ENCODE peak calls at places on chromosomes 1 and 21, in five cellular contexts. F, K, X, R and J are unnamed samples.

GRCh38 chr1:245715291-245715701 is 560.5 kb downstream of the KIF26B start:
- DNase-seq in X (no peak), F (no peak), R (no peak), K (no peak), J (no peak)

GRCh38 chr1:100734716-100735115 is 15.2 kb downstream of the VCAM1 start:
- DNase-seq in R (no peak), K (no peak), X (no peak), F (no peak), J (no peak)

GRCh38 chr21:43712268-43712942 is 6.5 kb upstream of the PDXK start:
- DNase-seq in R (peak; percentile 43), K (no peak), X (peak; percentile 71), F (no peak), J (no peak)

GRCh38 chr1:200625381-200625824 is 4.9 kb upstream of the KIF14 start:
- DNase-seq in X (no peak), R (no peak), K (no peak), F (no peak), J (no peak)

GRCh38 chr1:191831572-191831971 is 326.7 kb upstream of the RGS18 start:
- DNase-seq in R (no peak), F (no peak), K (no peak), X (no peak), J (no peak)

GRCh38 chr1:17239420-17239819 is 9.5 kb upstream of the PADI3 start:
- DNase-seq in R (no peak), F (no peak), X (peak; percentile 64), K (peak; percentile 18), J (no peak)

GRCh38 chr1:154598871-154599635 is 8.9 kb downstream of the ADAR start:
- DNase-seq in K (no peak), X (no peak), R (no peak), F (no peak), J (peak; percentile 10)

GRCh38 chr1:50633465-50633864 is 210.2 kb upstream of the DMRTA2 start:
- DNase-seq in X (no peak), K (no peak), R (no peak), F (no peak), J (no peak)

GRCh38 chr1:17007121-17007520 is 4.6 kb downstream of the ATP13A2 start:
- DNase-seq in R (no peak), X (no peak), K (no peak), F (no peak), J (no peak)

GRCh38 chr1:78092686-78093085 is 46.9 kb downstream of the GIPC2 start:
- DNase-seq in X (no peak), K (no peak), R (no peak), F (no peak), J (no peak)

GRCh38 chr1:63435136-63435535 is 67.7 kb downstream of the ALG6 start:
- DNase-seq in X (no peak), R (no peak), F (no peak), K (no peak), J (no peak)

GRCh38 chr1:211635602-211636205 is 39.7 kb downstream of the NEK2 start:
- DNase-seq in K (no peak), R (no peak), X (no peak), F (no peak), J (peak; percentile 42)

GRCh38 chr1:27001570-27002360 is 8.3 kb downstream of the TRNP1 start:
- DNase-seq in K (peak; percentile 69), F (no peak), R (peak; percentile 73), X (peak; percentile 70), J (no peak)

GRCh38 chr1:156148236-156148635 is 5.1 kb upstream of the SEMA4A start:
- DNase-seq in R (no peak), F (no peak), K (no peak), X (peak; percentile 54), J (no peak)
- TF ChIP-seq POLR2A in R (no peak), F (no peak), K (no peak), X (no peak), J (no peak)

GRCh38 chr1:58790313-58790712 is 6.5 kb upstream of the JUN start:
- DNase-seq in K (no peak), X (no peak), R (no peak), F (no peak), J (no peak)

GRCh38 chr1:58789322-58789856 is 5.5 kb upstream of the JUN start:
- DNase-seq in K (no peak), R (no peak), F (no peak), X (no peak), J (no peak)

GRCh38 chr1:58788259-58788658 is 4.4 kb upstream of the JUN start:
- DNase-seq in K (no peak), X (no peak), R (no peak), F (no peak), J (no peak)

GRCh38 chr1:58792851-58793250 is 9.0 kb upstream of the JUN start:
- DNase-seq in X (no peak), F (no peak), K (no peak), R (no peak), J (no peak)

DNA sequence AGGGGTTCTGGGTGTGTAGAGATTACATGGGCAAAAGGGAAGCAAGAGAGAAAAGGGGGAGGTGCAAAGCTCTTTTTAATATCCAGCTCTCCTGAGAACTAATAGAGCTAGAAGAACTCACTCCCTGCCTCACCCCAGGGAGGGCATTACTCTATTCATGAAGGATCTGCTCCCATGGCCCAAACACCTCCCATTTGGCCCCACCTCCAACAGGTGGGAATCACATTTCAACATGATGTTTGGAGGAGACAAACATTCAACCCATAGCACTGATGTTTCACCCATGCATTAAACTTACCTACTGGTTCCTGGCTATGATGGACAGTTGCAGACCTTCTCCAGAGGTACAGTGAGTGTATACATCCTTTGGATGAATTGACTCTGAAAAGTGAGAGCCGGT is 7.3 kb upstream of the JUN start:
- DNase-seq in K (no peak), F (no peak), R (no peak), X (no peak), J (no peak)
- H3K4me3 ChIP-seq in K (no peak overlapping the region), F (no peak overlapping the region), R (no peak overlapping the region), X (no peak overlapping the region), J (no peak overlapping the region)

GRCh38 chr1:230077011-230077410 is 10.0 kb downstream of the GALNT2 start:
- DNase-seq in X (no peak), R (no peak), F (no peak), K (no peak), J (no peak)
- TF ChIP-seq POLR2A in X (no peak), R (no peak), F (no peak), K (no peak), J (no peak)

GRCh38 chr1:90957497-90957896 is 64.3 kb downstream of the ZNF644 start:
- DNase-seq in F (no peak), R (no peak), X (no peak), K (no peak), J (no peak)
- H3K4me3 ChIP-seq in F (no peak overlapping the region), R (no peak overlapping the region), X (no peak overlapping the region), K (no peak overlapping the region), J (no peak overlapping the region)

DNA sequence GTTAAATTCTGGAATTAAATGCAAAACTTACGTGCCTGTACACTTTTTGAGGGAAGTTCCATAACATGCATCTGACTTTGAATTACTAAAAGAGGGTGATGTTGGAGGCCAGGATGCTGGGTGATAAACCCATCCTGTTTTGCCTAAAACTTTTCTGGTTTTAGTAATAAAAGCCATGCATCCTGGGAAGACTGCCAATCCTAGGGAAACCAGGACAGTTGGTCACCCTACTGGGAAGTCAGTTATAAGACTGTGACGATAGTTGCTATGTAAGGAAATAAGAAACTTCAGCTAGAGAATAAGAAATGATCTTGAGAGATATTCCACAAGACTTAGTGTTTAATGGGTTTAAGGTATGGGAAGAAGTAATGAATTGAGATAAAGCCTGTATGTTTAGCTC is 336.6 kb upstream of the LYPLAL1 start:
- DNase-seq in F (no peak), R (no peak), K (no peak), X (no peak), J (no peak)
- TF ChIP-seq POLR2A in F (no peak), R (no peak), K (no peak), X (no peak), J (no peak)